ENCODE peak calls at places on chromosome 18, in nine cellular contexts. One of them, this sample, is unnamed.

GRCh38 chr18:65671621-65672415 is 79.0 kb upstream of the CDH7 start:
- DNase-seq in A549: no peak
- DNase-seq in K562: no peak
- DNase-seq in Panc1: no peak
- DNase-seq in GM12878: no peak
- DNase-seq in SK-N-SH: no peak
- DNase-seq in HCT116: no peak
- DNase-seq in HepG2: no peak
- DNase-seq in HL-60: no peak
- DNase-seq in this sample: no peak

GRCh38 chr18:79382681-79383387 is 12.9 kb upstream of the NFATC1 start:
- DNase-seq in A549: no peak
- DNase-seq in K562: no peak
- DNase-seq in Panc1: no peak
- DNase-seq in GM12878: no peak
- DNase-seq in SK-N-SH: peak
- DNase-seq in HCT116: no peak
- DNase-seq in HepG2: no peak
- DNase-seq in HL-60: no peak
- DNase-seq in this sample: no peak

GRCh38 chr18:24118750-24119577 is 19.9 kb upstream of the CABYR start:
- DNase-seq in A549: peak
- DNase-seq in K562: peak
- DNase-seq in Panc1: no peak
- DNase-seq in GM12878: peak
- DNase-seq in SK-N-SH: peak
- DNase-seq in HCT116: peak
- DNase-seq in HepG2: peak
- DNase-seq in HL-60: peak
- DNase-seq in this sample: peak

GRCh38 chr18:46387426-46388131 is 269.4 kb downstream of the LOXHD1 start:
- DNase-seq in A549: no peak
- DNase-seq in K562: no peak
- DNase-seq in Panc1: no peak
- DNase-seq in GM12878: no peak
- DNase-seq in SK-N-SH: peak
- DNase-seq in HCT116: no peak
- DNase-seq in HepG2: no peak
- DNase-seq in HL-60: no peak
- DNase-seq in this sample: no peak

GRCh38 chr18:61851940-61852451 is 40.8 kb downstream of the RNF152 start:
- DNase-seq in A549: no peak
- DNase-seq in K562: no peak
- DNase-seq in Panc1: no peak
- DNase-seq in GM12878: no peak
- DNase-seq in SK-N-SH: peak
- DNase-seq in HCT116: no peak
- DNase-seq in HepG2: no peak
- DNase-seq in HL-60: no peak
- DNase-seq in this sample: no peak

GRCh38 chr18:6874316-6874715 is 144.8 kb downstream of the ARHGAP28 start:
- DNase-seq in A549: no peak
- DNase-seq in K562: no peak
- DNase-seq in Panc1: no peak
- DNase-seq in GM12878: no peak
- DNase-seq in SK-N-SH: no peak
- DNase-seq in HCT116: no peak
- DNase-seq in HepG2: no peak
- DNase-seq in HL-60: no peak
- DNase-seq in this sample: no peak

GRCh38 chr18:79911009-79911870 is 40.2 kb downstream of the SLC66A2 start:
- DNase-seq in A549: no peak
- DNase-seq in K562: no peak
- DNase-seq in Panc1: no peak
- DNase-seq in GM12878: no peak
- DNase-seq in SK-N-SH: no peak
- DNase-seq in HCT116: no peak
- DNase-seq in HepG2: no peak
- DNase-seq in HL-60: no peak
- DNase-seq in this sample: peak

GRCh38 chr18:7084080-7084765 is 33.4 kb downstream of the LAMA1 start:
- DNase-seq in A549: peak
- DNase-seq in K562: no peak
- DNase-seq in Panc1: no peak
- DNase-seq in GM12878: peak
- DNase-seq in SK-N-SH: no peak
- DNase-seq in HCT116: no peak
- DNase-seq in HepG2: no peak
- DNase-seq in HL-60: no peak
- DNase-seq in this sample: no peak

GRCh38 chr18:58047556-58047882 is 3.5 kb downstream of the NEDD4L start:
- DNase-seq in A549: no peak
- DNase-seq in K562: no peak
- DNase-seq in Panc1: no peak
- DNase-seq in GM12878: no peak
- DNase-seq in SK-N-SH: no peak
- DNase-seq in HCT116: no peak
- DNase-seq in HepG2: no peak
- DNase-seq in HL-60: no peak
- DNase-seq in this sample: no peak

GRCh38 chr18:5546660-5547059 is 2.9 kb upstream of the EPB41L3 start:
- DNase-seq in A549: peak
- DNase-seq in K562: no peak
- DNase-seq in Panc1: no peak
- DNase-seq in GM12878: no peak
- DNase-seq in SK-N-SH: peak
- DNase-seq in HCT116: no peak
- DNase-seq in HepG2: no peak
- DNase-seq in HL-60: no peak
- DNase-seq in this sample: peak

GRCh38 chr18:32158108-32158624 is 31.7 kb upstream of the MEP1B start:
- DNase-seq in A549: peak
- DNase-seq in K562: peak
- DNase-seq in Panc1: peak
- DNase-seq in GM12878: peak
- DNase-seq in SK-N-SH: peak
- DNase-seq in HCT116: peak
- DNase-seq in HepG2: peak
- DNase-seq in HL-60: peak
- DNase-seq in this sample: peak

GRCh38 chr18:49006641-49007136 is 55.9 kb upstream of the SMAD7 start:
- DNase-seq in A549: no peak
- DNase-seq in K562: no peak
- DNase-seq in Panc1: no peak
- DNase-seq in GM12878: no peak
- DNase-seq in SK-N-SH: no peak
- DNase-seq in HCT116: no peak
- DNase-seq in HepG2: no peak
- DNase-seq in HL-60: no peak
- DNase-seq in this sample: peak

GRCh38 chr18:48922801-48923730 is 27.7 kb downstream of the SMAD7 start:
- DNase-seq in A549: no peak
- DNase-seq in K562: peak
- DNase-seq in Panc1: no peak
- DNase-seq in GM12878: no peak
- DNase-seq in SK-N-SH: no peak
- DNase-seq in HCT116: no peak
- DNase-seq in HepG2: no peak
- DNase-seq in HL-60: no peak
- DNase-seq in this sample: peak

GRCh38 chr18:23619388-23619873 is 33.1 kb upstream of the NPC1 start:
- DNase-seq in A549: no peak
- DNase-seq in K562: no peak
- DNase-seq in Panc1: no peak
- DNase-seq in GM12878: no peak
- DNase-seq in SK-N-SH: no peak
- DNase-seq in HCT116: no peak
- DNase-seq in HepG2: no peak
- DNase-seq in HL-60: no peak
- DNase-seq in this sample: peak

GRCh38 chr18:77087391-77088141 is 45.0 kb downstream of the MBP start:
- DNase-seq in A549: no peak
- DNase-seq in K562: no peak
- DNase-seq in Panc1: no peak
- DNase-seq in GM12878: no peak
- DNase-seq in SK-N-SH: no peak
- DNase-seq in HCT116: no peak
- DNase-seq in HepG2: no peak
- DNase-seq in HL-60: no peak
- DNase-seq in this sample: peak

DNA sequence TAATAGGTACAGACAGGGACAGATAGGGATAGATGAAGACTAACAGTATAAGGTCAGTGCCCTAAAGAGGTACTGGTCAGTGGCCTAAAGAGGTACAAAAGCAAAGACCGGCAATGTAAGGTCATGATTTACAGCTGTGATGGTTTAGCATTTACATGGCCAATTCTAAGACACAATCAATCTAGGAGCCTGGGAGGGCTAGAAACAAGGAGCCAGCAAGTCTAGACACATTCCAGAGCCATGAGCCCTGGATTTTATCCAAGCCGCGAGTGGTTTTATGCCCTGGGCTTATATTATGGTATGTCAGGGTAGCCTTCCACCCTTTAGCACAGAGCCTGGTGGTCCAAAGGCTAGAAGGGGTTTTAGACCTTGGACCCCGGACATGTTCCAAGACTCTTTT is 124.2 kb downstream of the CBLN2 start:
- DNase-seq in A549: no peak
- DNase-seq in K562: no peak
- DNase-seq in Panc1: no peak
- DNase-seq in GM12878: no peak
- DNase-seq in SK-N-SH: no peak
- DNase-seq in HCT116: no peak
- DNase-seq in HepG2: no peak
- DNase-seq in HL-60: no peak
- DNase-seq in this sample: no peak
- TF ChIP-seq REST in A549: no peak
- TF ChIP-seq REST in K562: no peak
- TF ChIP-seq REST in Panc1: no peak
- TF ChIP-seq REST in GM12878: no peak
- TF ChIP-seq REST in SK-N-SH: no peak
- TF ChIP-seq REST in HCT116: no peak
- TF ChIP-seq REST in HepG2: no peak
- TF ChIP-seq REST in HL-60: no peak
- TF ChIP-seq REST in this sample: no peak

GRCh38 chr18:63317982-63318881 is 1.3 kb downstream of the BCL2 start:
- DNase-seq in A549: no peak
- DNase-seq in K562: no peak
- DNase-seq in Panc1: peak
- DNase-seq in GM12878: no peak
- DNase-seq in SK-N-SH: peak
- DNase-seq in HCT116: no peak
- DNase-seq in HepG2: no peak
- DNase-seq in HL-60: peak
- DNase-seq in this sample: peak
- TF ChIP-seq REST in A549: no peak
- TF ChIP-seq REST in K562: no peak
- TF ChIP-seq REST in Panc1: no peak
- TF ChIP-seq REST in GM12878: no peak
- TF ChIP-seq REST in SK-N-SH: no peak
- TF ChIP-seq REST in HCT116: no peak
- TF ChIP-seq REST in HepG2: no peak
- TF ChIP-seq REST in HL-60: no peak
- TF ChIP-seq REST in this sample: no peak

GRCh38 chr18:22510697-22511096 is 93.0 kb upstream of the CTAGE1 start:
- DNase-seq in A549: no peak
- DNase-seq in K562: no peak
- DNase-seq in Panc1: no peak
- DNase-seq in GM12878: no peak
- DNase-seq in SK-N-SH: no peak
- DNase-seq in HCT116: no peak
- DNase-seq in HepG2: no peak
- DNase-seq in HL-60: no peak
- DNase-seq in this sample: no peak

GRCh38 chr18:22504665-22505064 is 87.0 kb upstream of the CTAGE1 start:
- DNase-seq in A549: peak
- DNase-seq in K562: no peak
- DNase-seq in Panc1: no peak
- DNase-seq in GM12878: no peak
- DNase-seq in SK-N-SH: no peak
- DNase-seq in HCT116: no peak
- DNase-seq in HepG2: no peak
- DNase-seq in HL-60: no peak
- DNase-seq in this sample: no peak

GRCh38 chr18:22505136-22505535 is 87.4 kb upstream of the CTAGE1 start:
- DNase-seq in A549: no peak
- DNase-seq in K562: no peak
- DNase-seq in Panc1: no peak
- DNase-seq in GM12878: no peak
- DNase-seq in SK-N-SH: no peak
- DNase-seq in HCT116: no peak
- DNase-seq in HepG2: no peak
- DNase-seq in HL-60: no peak
- DNase-seq in this sample: no peak

GRCh38 chr18:22507055-22507454 is 89.3 kb upstream of the CTAGE1 start:
- DNase-seq in A549: no peak
- DNase-seq in K562: no peak
- DNase-seq in Panc1: no peak
- DNase-seq in GM12878: no peak
- DNase-seq in SK-N-SH: no peak
- DNase-seq in HCT116: no peak
- DNase-seq in HepG2: no peak
- DNase-seq in HL-60: no peak
- DNase-seq in this sample: no peak

DNA sequence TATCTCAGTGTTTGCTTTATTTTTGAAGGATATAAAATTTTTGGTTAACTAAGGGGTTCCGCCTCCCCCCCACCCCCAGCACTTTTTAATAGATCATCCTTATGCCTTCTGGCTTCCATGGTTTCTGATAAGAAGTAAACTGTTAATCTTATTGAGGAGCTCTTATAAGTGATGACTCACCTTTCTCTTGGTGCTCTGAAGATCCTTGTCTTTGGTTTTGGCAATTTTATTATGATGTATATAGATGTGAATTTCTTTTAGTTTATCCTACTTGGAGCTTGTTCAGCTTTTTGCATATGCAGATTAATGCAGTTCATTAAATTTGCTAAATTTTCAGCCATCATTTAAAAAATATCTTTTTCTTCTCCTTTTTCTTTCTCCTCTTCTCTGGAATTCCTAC is 91.7 kb upstream of the CTAGE1 start:
- DNase-seq in A549: no peak
- DNase-seq in K562: no peak
- DNase-seq in Panc1: no peak
- DNase-seq in GM12878: no peak
- DNase-seq in SK-N-SH: no peak
- DNase-seq in HCT116: no peak
- DNase-seq in HepG2: no peak
- DNase-seq in HL-60: no peak
- DNase-seq in this sample: no peak
- TF ChIP-seq REST in A549: no peak
- TF ChIP-seq REST in K562: no peak
- TF ChIP-seq REST in Panc1: no peak
- TF ChIP-seq REST in GM12878: no peak
- TF ChIP-seq REST in SK-N-SH: no peak
- TF ChIP-seq REST in HCT116: no peak
- TF ChIP-seq REST in HepG2: no peak
- TF ChIP-seq REST in HL-60: no peak
- TF ChIP-seq REST in this sample: no peak

DNA sequence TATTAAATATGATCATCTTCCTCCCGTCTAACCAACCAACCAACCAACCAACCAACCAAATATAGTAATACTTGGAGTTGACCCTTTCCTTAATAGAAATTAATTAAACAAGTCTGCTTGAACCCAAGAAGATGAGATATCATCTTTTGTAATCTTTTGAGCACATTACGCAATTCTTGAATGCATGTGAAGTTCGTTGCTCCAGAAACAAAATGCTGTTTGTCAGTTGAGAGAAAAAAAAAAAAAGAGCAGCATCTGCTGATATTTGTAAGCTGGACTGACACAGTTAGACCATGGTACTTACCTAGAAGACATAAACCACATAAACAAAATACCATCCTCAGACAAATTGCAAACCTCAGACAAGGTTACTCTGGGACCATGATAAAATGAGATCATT is 9.2 kb upstream of the SERPINB2 start:
- DNase-seq in A549: no peak
- DNase-seq in K562: no peak
- DNase-seq in Panc1: no peak
- DNase-seq in GM12878: no peak
- DNase-seq in SK-N-SH: no peak
- DNase-seq in HCT116: no peak
- DNase-seq in HepG2: no peak
- DNase-seq in HL-60: peak
- DNase-seq in this sample: no peak
- TF ChIP-seq REST in A549: no peak
- TF ChIP-seq REST in K562: no peak
- TF ChIP-seq REST in Panc1: no peak
- TF ChIP-seq REST in GM12878: no peak
- TF ChIP-seq REST in SK-N-SH: no peak
- TF ChIP-seq REST in HCT116: no peak
- TF ChIP-seq REST in HepG2: no peak
- TF ChIP-seq REST in HL-60: no peak
- TF ChIP-seq REST in this sample: no peak